ENCODE peak calls at places on chromosomes 13 and 19, in seven cellular contexts. D, F, Z, E, L, P and T are unnamed samples. For H3K36me3 and H3K9me3, the result is how much of the 10 kb centered on the place peaks cover.

GRCh38 chr13:22967669-22968068 is 213.1 kb upstream of the SGCG start:
- DNase-seq in D (no peak), F (no peak), Z (no peak), E (no peak), L (no peak), P (no peak), T (no peak)

GRCh38 chr13:43293008-43293407 is 269.6 kb downstream of the DNAJC15 start:
- DNase-seq in D (no peak), F (no peak), Z (no peak), E (no peak), L (no peak), P (no peak), T (no peak)

GRCh38 chr19:14440049-14440448 is 6.9 kb downstream of the PKN1 start:
- DNase-seq in D (no peak), F (no peak), Z (peak), E (peak), L (peak), P (peak), T (no peak)

GRCh38 chr19:41264581-41265375 is 606 bp downstream of the HNRNPUL1 start:
- DNase-seq in D (peak), F (no peak), Z (peak), E (peak), L (peak), P (peak), T (no peak)

GRCh38 chr13:108375034-108375433 is 105.5 kb downstream of the TNFSF13B start:
- DNase-seq in D (no peak), F (no peak), Z (no peak), E (no peak), L (no peak), P (no peak), T (no peak)

GRCh38 chr13:100630564-100630963 is 42.0 kb upstream of the GGACT start:
- DNase-seq in D (no peak), F (no peak), Z (no peak), E (no peak), L (no peak), P (no peak), T (peak)

GRCh38 chr13:65540064-65540635 is 1690.0 kb downstream of the PCDH9 start:
- DNase-seq in D (no peak), F (no peak), Z (no peak), E (no peak), L (no peak), P (no peak), T (no peak)

GRCh38 chr13:91307887-91308286 is 39.6 kb upstream of the MIR17HG start:
- DNase-seq in D (no peak), F (no peak), Z (no peak), E (no peak), L (no peak), P (no peak), T (no peak)

GRCh38 chr13:49553888-49554287 is 31.5 kb downstream of the RCBTB1 start:
- DNase-seq in D (no peak), F (no peak), Z (no peak), E (no peak), L (no peak), P (no peak), T (no peak)

GRCh38 chr13:49545661-49546060 is 39.7 kb downstream of the RCBTB1 start:
- DNase-seq in D (no peak), F (no peak), Z (no peak), E (no peak), L (no peak), P (no peak), T (no peak)

GRCh38 chr13:49546559-49546958 is 38.8 kb downstream of the RCBTB1 start:
- DNase-seq in D (no peak), F (no peak), Z (no peak), E (no peak), L (no peak), P (no peak), T (no peak)

GRCh38 chr13:49551245-49551644 is 34.1 kb downstream of the RCBTB1 start:
- DNase-seq in D (no peak), F (no peak), Z (no peak), E (no peak), L (no peak), P (no peak), T (no peak)

GRCh38 chr13:49549289-49549688 is 36.1 kb downstream of the RCBTB1 start:
- DNase-seq in D (no peak), F (no peak), Z (no peak), E (no peak), L (no peak), P (no peak), T (no peak)
- H3K36me3 ChIP-seq in D (under half), F (under half), Z (half or more), E (under half), L (under half), P (under half), T (under half)

DNA sequence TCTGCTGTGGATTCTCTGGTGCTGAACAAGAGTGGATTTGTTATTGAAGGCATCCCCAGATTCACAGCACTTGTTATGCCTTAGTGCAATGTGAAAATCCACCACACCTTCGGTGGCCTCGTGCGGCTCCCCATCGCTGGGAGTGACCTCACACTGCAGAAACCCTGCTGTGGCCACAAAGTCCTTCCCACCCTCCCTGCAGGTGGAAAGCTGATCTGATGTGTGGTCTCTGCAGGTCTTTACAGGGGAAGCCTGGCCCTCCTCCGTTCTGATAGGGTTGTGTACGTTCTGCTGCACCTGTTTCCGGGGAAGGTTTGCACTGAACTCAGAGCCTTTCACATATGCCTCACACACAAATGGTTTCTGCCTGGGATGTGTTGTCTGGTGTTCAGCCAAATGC is 5.0 kb downstream of the ZNF792 start:
- DNase-seq in D (no peak), F (no peak), Z (no peak), E (no peak), L (no peak), P (no peak), T (no peak)
- H3K9me3 ChIP-seq in D (under half), F (half or more), Z (under half), E (half or more), L (half or more), P (half or more), T (under half)

DNA sequence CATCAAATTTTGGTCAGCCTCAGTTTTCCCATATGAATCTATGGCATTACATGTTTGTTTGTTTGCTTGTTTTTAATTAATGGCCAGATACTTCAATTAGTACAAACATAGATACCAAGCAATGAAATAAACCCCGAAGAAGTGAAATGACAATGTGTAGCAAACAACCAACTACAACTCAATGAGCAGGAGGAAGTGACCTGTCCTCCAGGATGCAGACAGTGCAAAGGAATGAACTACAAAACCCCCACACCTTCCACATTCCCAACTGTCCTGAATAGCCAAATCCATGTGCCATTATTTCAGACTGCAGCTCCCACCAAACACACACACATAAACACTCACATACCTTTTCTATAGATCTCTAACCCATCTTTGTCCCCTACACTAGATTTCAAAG is 45.0 kb upstream of the FAM124A start:
- DNase-seq in D (no peak), F (no peak), Z (no peak), E (no peak), L (no peak), P (no peak), T (no peak)
- H3K36me3 ChIP-seq in D (under half), F (under half), Z (under half), E (under half), L (under half), P (under half), T (under half)

GRCh38 chr19:22503524-22503923 is 81.4 kb upstream of the ZNF98 start:
- DNase-seq in D (no peak), F (no peak), Z (no peak), E (no peak), L (no peak), P (no peak), T (peak)
- H3K9me3 ChIP-seq in D (under half), F (half or more), Z (under half), E (half or more), L (under half), P (under half), T (under half)

GRCh38 chr19:45413497-45413896 is 7.1 kb downstream of the POLR1G start:
- DNase-seq in D (no peak), F (no peak), Z (no peak), E (no peak), L (no peak), P (no peak), T (no peak)
- H3K36me3 ChIP-seq in D (under half), F (under half), Z (half or more), E (half or more), L (under half), P (under half), T (half or more)

DNA sequence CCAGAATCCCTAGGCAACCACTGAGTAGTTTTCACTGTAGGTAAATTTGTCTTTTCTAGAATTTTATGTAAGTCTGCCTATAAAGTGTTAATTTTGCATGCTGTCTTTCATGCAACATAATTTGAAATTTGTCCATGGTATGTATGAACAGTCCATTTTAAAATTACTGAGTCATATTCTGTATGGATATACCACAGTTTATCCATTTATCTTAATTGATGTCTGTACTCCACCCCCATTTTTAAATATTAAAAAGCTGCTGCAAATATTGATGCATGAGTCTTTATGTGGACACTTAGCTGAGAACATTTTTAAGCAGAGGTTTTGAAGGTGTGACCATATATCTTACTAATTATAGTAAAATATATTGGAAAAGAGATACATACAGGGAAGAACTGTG is 9.0 kb downstream of the ZNF134 start:
- DNase-seq in D (no peak), F (no peak), Z (no peak), E (no peak), L (no peak), P (no peak), T (no peak)
- H3K9me3 ChIP-seq in D (half or more), F (half or more), Z (under half), E (half or more), L (half or more), P (half or more), T (half or more)

DNA sequence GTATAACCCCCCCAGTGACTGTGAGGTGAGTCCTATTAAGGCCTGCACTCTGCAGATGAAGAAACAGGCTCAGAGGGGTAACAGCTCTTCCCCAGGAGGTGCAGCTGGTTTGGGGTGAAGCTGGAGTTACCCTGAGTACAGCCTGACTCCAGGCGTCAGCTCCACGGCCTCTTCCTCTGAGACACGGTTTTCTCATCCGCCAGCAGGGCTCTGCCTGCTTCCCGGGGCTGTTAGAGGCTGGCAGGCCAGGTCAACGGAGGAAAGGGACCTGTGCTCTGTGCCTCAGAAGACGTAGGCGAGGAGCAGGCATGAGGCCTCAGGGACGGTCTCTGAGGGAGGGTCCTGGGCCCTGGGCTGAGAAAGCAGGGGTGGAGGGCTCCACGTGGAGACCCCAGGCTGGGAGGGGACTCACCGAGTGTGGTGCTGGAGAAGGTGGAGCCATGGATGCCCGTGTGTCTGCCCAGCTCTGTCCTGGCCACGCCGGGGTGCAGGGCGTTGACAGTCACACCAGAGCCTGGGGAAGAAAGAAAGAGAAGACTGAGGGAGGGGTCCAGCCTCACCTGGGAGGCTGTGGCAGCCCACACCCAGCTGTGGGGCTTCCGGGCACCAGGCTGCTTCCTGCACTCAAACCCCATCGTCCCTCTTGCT is 9.0 kb upstream of the GP6 start:
- DNase-seq in D (no peak), F (no peak), Z (no peak), E (no peak), L (no peak), P (no peak), T (no peak)
- H3K36me3 ChIP-seq in D (under half), F (under half), Z (half or more), E (under half), L (half or more), P (under half), T (under half)

DNA sequence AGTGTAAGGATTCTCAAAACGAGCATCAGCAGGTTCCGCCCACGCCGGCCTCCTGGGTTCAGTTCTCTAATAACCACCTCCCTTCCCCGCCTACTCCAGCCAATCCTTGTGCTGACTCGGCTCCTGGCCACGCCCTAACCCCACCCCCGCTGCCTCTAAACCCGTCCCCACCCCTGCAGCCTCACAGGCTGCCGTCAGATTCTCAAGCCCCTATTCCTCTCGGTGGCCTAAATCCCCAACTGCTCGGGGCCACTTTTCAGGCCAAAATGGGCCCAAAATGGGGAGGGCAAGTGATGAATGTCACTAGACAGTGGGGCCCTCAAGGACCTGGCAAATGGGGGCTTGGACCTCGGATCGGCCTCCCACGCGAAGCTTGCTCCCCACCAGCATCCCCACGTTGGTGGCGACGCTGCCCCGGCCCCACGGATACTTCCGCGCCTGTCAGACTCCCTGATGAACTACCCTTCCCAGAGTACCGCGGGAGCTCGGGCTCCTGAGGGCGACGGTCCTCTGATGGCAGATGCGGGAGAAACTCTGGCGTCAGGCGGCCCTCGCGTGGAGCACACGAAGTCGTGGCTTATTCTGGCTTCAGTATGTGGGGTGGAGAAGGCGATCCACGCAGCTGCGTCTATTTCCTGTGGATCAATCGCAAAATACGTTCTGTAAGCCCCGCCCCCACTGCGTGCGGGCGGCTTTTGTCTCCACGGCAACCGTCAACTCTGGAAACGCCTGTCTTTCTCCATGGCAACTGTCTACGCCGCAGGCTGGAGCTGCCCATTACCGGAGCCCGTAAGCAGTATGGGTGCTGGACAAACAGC is 24.8 kb downstream of the ZNF473 start:
- DNase-seq in D (peak), F (peak), Z (peak), E (peak), L (peak), P (peak), T (peak)
- H3K9me3 ChIP-seq in D (under half), F (under half), Z (under half), E (half or more), L (under half), P (under half), T (under half)

GRCh38 chr19:1832046-1832663 is 16.1 kb downstream of the REXO1 start:
- DNase-seq in D (no peak), F (no peak), Z (no peak), E (no peak), L (no peak), P (no peak), T (no peak)

GRCh38 chr19:1830568-1830967 is 17.7 kb downstream of the REXO1 start:
- DNase-seq in D (no peak), F (no peak), Z (no peak), E (no peak), L (no peak), P (no peak), T (no peak)

GRCh38 chr19:1836458-1837221 is 11.6 kb downstream of the REXO1 start:
- DNase-seq in D (no peak), F (no peak), Z (no peak), E (no peak), L (no peak), P (no peak), T (no peak)

GRCh38 chr19:1830978-1831377 is 17.3 kb downstream of the REXO1 start:
- DNase-seq in D (no peak), F (no peak), Z (no peak), E (no peak), L (no peak), P (no peak), T (no peak)

DNA sequence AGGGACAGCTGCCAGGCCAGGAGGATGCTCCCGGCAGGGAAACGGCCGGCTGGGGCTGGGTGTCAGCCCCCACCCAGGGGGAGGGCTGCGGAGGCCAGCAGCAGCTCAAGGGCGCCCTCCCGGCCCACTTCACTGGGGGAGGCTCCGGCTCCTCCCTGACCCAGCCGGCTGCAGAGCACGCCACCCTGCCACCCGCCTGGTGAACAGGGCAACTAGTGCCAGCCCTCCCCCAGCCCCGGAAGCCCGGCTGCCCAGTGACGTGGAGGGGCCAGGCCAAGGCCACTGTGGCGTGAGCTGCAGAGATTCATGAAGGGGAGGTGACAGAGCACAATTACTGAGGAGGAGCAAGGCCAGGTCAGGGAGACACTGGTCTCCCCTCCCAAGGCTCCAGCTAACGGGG is 14.7 kb downstream of the REXO1 start:
- DNase-seq in D (no peak), F (no peak), Z (no peak), E (no peak), L (no peak), P (no peak), T (no peak)
- H3K36me3 ChIP-seq in D (under half), F (under half), Z (under half), E (under half), L (under half), P (under half), T (under half)

GRCh38 chr13:19184176-19184575 is 2.6 kb upstream of the TUBA3C start:
- DNase-seq in D (no peak), F (no peak), Z (no peak), E (no peak), L (peak), P (no peak), T (no peak)

GRCh38 chr13:19183676-19184075 is 2.1 kb upstream of the TUBA3C start:
- DNase-seq in D (no peak), F (no peak), Z (no peak), E (no peak), L (peak), P (no peak), T (no peak)

GRCh38 chr13:19181621-19182485 is at the start of gene TUBA3C:
- DNase-seq in D (no peak), F (no peak), Z (no peak), E (no peak), L (peak), P (no peak), T (peak)

GRCh38 chr13:19181021-19181620 is 503 bp downstream of the TUBA3C start:
- DNase-seq in D (no peak), F (no peak), Z (no peak), E (no peak), L (no peak), P (no peak), T (no peak)

GRCh38 chr13:19182536-19182935 is 912 bp upstream of the TUBA3C start:
- DNase-seq in D (no peak), F (no peak), Z (no peak), E (no peak), L (no peak), P (no peak), T (no peak)
- H3K9me3 ChIP-seq in D (under half), F (under half), Z (under half), E (under half), L (under half), P (under half), T (under half)